ENCODE peak calls at places on chromosome 1, in seven cellular contexts. One of them, this sample, is unnamed.

GRCh38 chr1:31183927-31184554 is 55.6 kb downstream of the NKAIN1 start:
- DNase-seq in HCT116: peak; percentile 27
- DNase-seq in OCI-LY7: peak; percentile 64
- DNase-seq in sigmoid colon: no peak
- DNase-seq in prostate gland: peak; percentile 38
- DNase-seq in esophagus squamous epithelium: no peak
- DNase-seq in effector memory CD4-positive, alpha-beta T cell: no peak
- DNase-seq in this sample: no peak

GRCh38 chr1:87284456-87285240 is 44.0 kb upstream of the LMO4 start:
- DNase-seq in HCT116: no peak
- DNase-seq in OCI-LY7: no peak
- DNase-seq in sigmoid colon: no peak
- DNase-seq in prostate gland: no peak
- DNase-seq in esophagus squamous epithelium: no peak
- DNase-seq in effector memory CD4-positive, alpha-beta T cell: no peak
- DNase-seq in this sample: no peak

GRCh38 chr1:9909222-9910046 is 635 bp downstream of the CTNNBIP1 start:
- DNase-seq in HCT116: no peak
- DNase-seq in OCI-LY7: peak; percentile 47
- DNase-seq in sigmoid colon: peak; percentile 76
- DNase-seq in prostate gland: no peak
- DNase-seq in esophagus squamous epithelium: peak; percentile 25
- DNase-seq in effector memory CD4-positive, alpha-beta T cell: peak; percentile 3
- DNase-seq in this sample: no peak

GRCh38 chr1:152759453-152760173 is 1.8 kb downstream of the KPRP start:
- DNase-seq in HCT116: no peak
- DNase-seq in OCI-LY7: no peak
- DNase-seq in sigmoid colon: no peak
- DNase-seq in prostate gland: no peak
- DNase-seq in esophagus squamous epithelium: no peak
- DNase-seq in effector memory CD4-positive, alpha-beta T cell: no peak
- DNase-seq in this sample: no peak

GRCh38 chr1:157894613-157895012 is 53.0 kb upstream of the CD5L start:
- DNase-seq in HCT116: no peak
- DNase-seq in OCI-LY7: no peak
- DNase-seq in sigmoid colon: no peak
- DNase-seq in prostate gland: no peak
- DNase-seq in esophagus squamous epithelium: no peak
- DNase-seq in effector memory CD4-positive, alpha-beta T cell: no peak
- DNase-seq in this sample: no peak

GRCh38 chr1:101124405-101124804 is 98.8 kb upstream of the DPH5 start:
- DNase-seq in HCT116: no peak
- DNase-seq in OCI-LY7: no peak
- DNase-seq in sigmoid colon: no peak
- DNase-seq in prostate gland: peak; percentile 39
- DNase-seq in esophagus squamous epithelium: no peak
- DNase-seq in effector memory CD4-positive, alpha-beta T cell: no peak
- DNase-seq in this sample: no peak

GRCh38 chr1:43447891-43448708 is 5.6 kb downstream of the HYI start:
- DNase-seq in HCT116: no peak
- DNase-seq in OCI-LY7: no peak
- DNase-seq in sigmoid colon: peak; percentile 64
- DNase-seq in prostate gland: no peak
- DNase-seq in esophagus squamous epithelium: no peak
- DNase-seq in effector memory CD4-positive, alpha-beta T cell: no peak
- DNase-seq in this sample: no peak

GRCh38 chr1:151146416-151147131 is at the start of gene SEMA6C:
- DNase-seq in HCT116: peak; percentile 65
- DNase-seq in OCI-LY7: peak; percentile 85
- DNase-seq in sigmoid colon: peak; percentile 98
- DNase-seq in prostate gland: peak; percentile 94
- DNase-seq in esophagus squamous epithelium: peak; percentile 54
- DNase-seq in effector memory CD4-positive, alpha-beta T cell: peak; percentile 80
- DNase-seq in this sample: peak; percentile 95

GRCh38 chr1:211648980-211649934 is 26.2 kb downstream of the NEK2 start:
- DNase-seq in HCT116: no peak
- DNase-seq in OCI-LY7: peak; percentile 60
- DNase-seq in sigmoid colon: no peak
- DNase-seq in prostate gland: peak; percentile 52
- DNase-seq in esophagus squamous epithelium: no peak
- DNase-seq in effector memory CD4-positive, alpha-beta T cell: no peak
- DNase-seq in this sample: no peak
- H3K27ac ChIP-seq in HCT116: no peak overlapping the region
- H3K27ac ChIP-seq in OCI-LY7: no peak overlapping the region
- H3K27ac ChIP-seq in sigmoid colon: no peak overlapping the region
- H3K27ac ChIP-seq in prostate gland: no peak overlapping the region
- H3K27ac ChIP-seq in esophagus squamous epithelium: no peak overlapping the region
- H3K27ac ChIP-seq in effector memory CD4-positive, alpha-beta T cell: no peak overlapping the region
- H3K27ac ChIP-seq in this sample: no peak overlapping the region

GRCh38 chr1:15409400-15410222 is at the start of gene EFHD2:
- DNase-seq in HCT116: no peak
- DNase-seq in OCI-LY7: peak; percentile 86
- DNase-seq in sigmoid colon: peak; percentile 92
- DNase-seq in prostate gland: peak; percentile 78
- DNase-seq in esophagus squamous epithelium: no peak
- DNase-seq in effector memory CD4-positive, alpha-beta T cell: peak; percentile 89
- DNase-seq in this sample: peak; percentile 82
- H3K4me1 ChIP-seq in HCT116: peaks cover 53% of the 10 kb centered on the region
- H3K4me1 ChIP-seq in OCI-LY7: peaks cover 19% of the 10 kb centered on the region
- H3K4me1 ChIP-seq in sigmoid colon: peaks cover 50% of the 10 kb centered on the region
- H3K4me1 ChIP-seq in prostate gland: peaks cover 10% of the 10 kb centered on the region
- H3K4me1 ChIP-seq in esophagus squamous epithelium: peaks cover 54% of the 10 kb centered on the region
- H3K4me1 ChIP-seq in effector memory CD4-positive, alpha-beta T cell: peaks cover 32% of the 10 kb centered on the region
- H3K4me1 ChIP-seq in this sample: peaks cover 6% of the 10 kb centered on the region

GRCh38 chr1:234760303-234760723 is 150.3 kb upstream of the IRF2BP2 start:
- DNase-seq in HCT116: no peak
- DNase-seq in OCI-LY7: no peak
- DNase-seq in sigmoid colon: no peak
- DNase-seq in prostate gland: no peak
- DNase-seq in esophagus squamous epithelium: no peak
- DNase-seq in effector memory CD4-positive, alpha-beta T cell: no peak
- DNase-seq in this sample: no peak
- H3K27ac ChIP-seq in HCT116: no peak overlapping the region
- H3K27ac ChIP-seq in OCI-LY7: no peak overlapping the region
- H3K27ac ChIP-seq in sigmoid colon: peak overlapping the region; percentile 67
- H3K27ac ChIP-seq in prostate gland: no peak overlapping the region
- H3K27ac ChIP-seq in esophagus squamous epithelium: no peak overlapping the region
- H3K27ac ChIP-seq in effector memory CD4-positive, alpha-beta T cell: no peak overlapping the region
- H3K27ac ChIP-seq in this sample: no peak overlapping the region

DNA sequence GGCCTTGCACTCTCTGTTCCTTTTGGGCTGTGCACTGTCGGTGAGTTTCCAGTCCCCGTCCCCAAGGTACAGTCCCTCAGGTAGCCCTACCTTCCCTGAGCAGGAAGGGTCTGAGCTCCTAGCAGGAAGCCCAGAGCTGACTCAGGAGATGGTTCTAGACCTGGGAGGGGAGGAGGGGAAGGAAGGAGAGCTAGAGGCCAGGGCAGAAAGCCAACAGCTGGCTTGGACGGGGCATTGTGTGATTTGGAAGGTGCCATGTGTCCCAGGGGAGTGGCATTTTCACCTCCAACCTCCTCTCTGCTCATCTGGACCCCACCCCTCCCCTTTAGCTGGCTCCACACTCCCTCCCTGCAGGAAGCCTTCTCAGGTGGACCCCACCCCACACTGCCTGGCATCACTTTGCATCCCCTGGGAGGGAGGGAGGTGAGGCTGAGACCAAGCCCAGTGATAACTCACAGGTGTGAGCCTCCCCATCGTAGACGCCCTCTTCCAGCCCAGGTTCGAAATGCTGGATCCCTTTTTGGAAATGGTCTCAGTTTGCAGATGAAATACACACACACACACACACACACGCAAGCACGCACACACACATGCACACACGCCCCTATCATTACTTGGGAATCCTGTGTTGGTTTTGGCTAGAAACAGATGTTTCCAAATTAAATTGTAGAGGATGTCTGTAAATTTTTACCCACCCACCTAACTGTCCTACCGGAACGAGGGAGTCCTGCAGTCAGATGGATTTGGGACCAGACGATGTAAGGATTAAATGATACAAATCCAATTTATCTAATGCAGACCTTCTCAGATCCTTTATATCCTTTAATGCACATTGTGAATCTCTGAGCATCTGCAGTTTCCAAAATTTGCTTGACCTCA is 19.7 kb upstream of the IFNLR1 start:
- DNase-seq in HCT116: no peak
- DNase-seq in OCI-LY7: no peak
- DNase-seq in sigmoid colon: no peak
- DNase-seq in prostate gland: peak; percentile 70
- DNase-seq in esophagus squamous epithelium: no peak
- DNase-seq in effector memory CD4-positive, alpha-beta T cell: no peak
- DNase-seq in this sample: no peak
- H3K4me1 ChIP-seq in HCT116: peaks cover 29% of the 10 kb centered on the region
- H3K4me1 ChIP-seq in OCI-LY7: peaks cover 46% of the 10 kb centered on the region
- H3K4me1 ChIP-seq in sigmoid colon: peaks cover 6% of the 10 kb centered on the region
- H3K4me1 ChIP-seq in prostate gland: peaks cover 11% of the 10 kb centered on the region
- H3K4me1 ChIP-seq in esophagus squamous epithelium: peaks cover 31% of the 10 kb centered on the region
- H3K4me1 ChIP-seq in effector memory CD4-positive, alpha-beta T cell: no peaks in the 10 kb centered on the region
- H3K4me1 ChIP-seq in this sample: peaks cover 7% of the 10 kb centered on the region

DNA sequence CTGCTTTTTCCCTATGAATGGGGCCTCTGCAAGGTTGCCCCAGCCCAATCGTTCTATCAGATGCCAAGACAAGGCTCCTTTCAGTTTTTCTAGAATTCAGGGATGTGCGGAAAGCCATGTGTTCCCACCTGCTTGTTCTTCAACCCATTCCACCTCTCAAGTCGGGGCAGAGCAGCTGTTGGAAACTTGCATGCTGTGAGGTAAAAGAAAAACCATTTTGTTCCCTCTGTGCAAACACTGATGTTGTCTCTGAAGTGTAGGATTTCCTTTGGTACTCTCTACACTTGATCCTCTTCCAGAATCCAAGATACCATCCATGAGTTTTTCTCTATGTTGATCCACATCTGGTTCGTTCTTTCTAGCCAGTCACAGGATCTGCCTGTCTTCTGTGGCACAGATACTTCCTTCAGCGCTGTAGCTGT is 7.3 kb downstream of the IER5 start:
- DNase-seq in HCT116: no peak
- DNase-seq in OCI-LY7: no peak
- DNase-seq in sigmoid colon: no peak
- DNase-seq in prostate gland: no peak
- DNase-seq in esophagus squamous epithelium: no peak
- DNase-seq in effector memory CD4-positive, alpha-beta T cell: no peak
- DNase-seq in this sample: no peak
- H3K27ac ChIP-seq in HCT116: no peak overlapping the region
- H3K27ac ChIP-seq in OCI-LY7: no peak overlapping the region
- H3K27ac ChIP-seq in sigmoid colon: peak overlapping the region; percentile 85
- H3K27ac ChIP-seq in prostate gland: peak overlapping the region; percentile 63
- H3K27ac ChIP-seq in esophagus squamous epithelium: peak overlapping the region; percentile 63
- H3K27ac ChIP-seq in effector memory CD4-positive, alpha-beta T cell: no peak overlapping the region
- H3K27ac ChIP-seq in this sample: peak overlapping the region; percentile 72

This sample was measured in lung.